ENCODE peak calls at places on chromosomes 3 and 15, in four cellular contexts. P is fibroblast of gingiva; X is ELF-1; G is CD8-positive, alpha-beta memory T cell. Z is an unnamed sample.

GRCh38 chr15:60370105-60370803 is 27.5 kb downstream of the ANXA2 start:
- DNase-seq in P (no peak), X (no peak), G (no peak), Z (no peak)

GRCh38 chr3:32780735-32781210 is 37.0 kb upstream of the TRIM71 start:
- DNase-seq in P (peak), X (peak), G (no peak), Z (peak)

GRCh38 chr3:191963182-191963581 is 502.2 kb downstream of the PYDC2 start:
- DNase-seq in P (no peak), X (peak), G (no peak), Z (no peak)

GRCh38 chr15:45088801-45089711 is 24.9 kb downstream of the DUOX2 start:
- DNase-seq in P (no peak), X (peak), G (no peak), Z (no peak)

GRCh38 chr3:127668906-127669305 is 3.8 kb upstream of the ABTB1 start:
- DNase-seq in P (no peak), X (no peak), G (no peak), Z (no peak)

GRCh38 chr3:111071257-111072015 is at the start of gene NECTIN3:
- DNase-seq in P (peak), X (peak), G (peak), Z (peak)

GRCh38 chr15:84772467-84772866 is 24.1 kb downstream of the ZNF592 start:
- DNase-seq in P (no peak), X (no peak), G (no peak), Z (no peak)

GRCh38 chr3:9067352-9067975 is 104.2 kb upstream of the RAD18 start:
- DNase-seq in P (peak), X (peak), G (no peak), Z (no peak)

GRCh38 chr15:55969582-55969981 is 23.8 kb downstream of the NEDD4 start:
- DNase-seq in P (no peak), X (peak), G (no peak), Z (no peak)

GRCh38 chr15:41937568-41937923 is 34.8 kb downstream of the EHD4 start:
- DNase-seq in P (no peak), X (no peak), G (no peak), Z (no peak)

GRCh38 chr3:130935761-130936160 is 41.9 kb downstream of the ATP2C1 start:
- DNase-seq in P (peak), X (no peak), G (no peak), Z (no peak)

GRCh38 chr15:85479071-85479647 is 98.8 kb downstream of the AKAP13 start:
- DNase-seq in P (peak), X (peak), G (no peak), Z (no peak)

GRCh38 chr15:62928996-62929350 is 113.6 kb upstream of the TPM1 start:
- DNase-seq in P (peak), X (no peak), G (no peak), Z (no peak)

GRCh38 chr15:75551076-75551475 is 28.0 kb downstream of the PTPN9 start:
- DNase-seq in P (no peak), X (no peak), G (no peak), Z (no peak)

GRCh38 chr3:15585111-15585844 is 16.1 kb downstream of the HACL1 start:
- DNase-seq in P (peak), X (no peak), G (no peak), Z (no peak)

GRCh38 chr15:80266745-80267144 is 14.7 kb upstream of the CTXND1 start:
- DNase-seq in P (no peak), X (no peak), G (no peak), Z (no peak)